ENCODE peak calls at places on chromosome 14, in four cellular contexts. D is glutamatergic neuron, Q is A673, Y is WTC11. C is an unnamed sample.

GRCh38 chr14:88707088-88707487 is 85.7 kb downstream of the EML5 start:
- DNase-seq in Y (no peak), D (no peak), Q (no peak), C (no peak)

GRCh38 chr14:94897092-94897491 is 127.2 kb upstream of the GSC start:
- DNase-seq in Q (peak), Y (no peak), D (no peak), C (no peak)

GRCh38 chr14:94748667-94749347 is 21.1 kb downstream of the GSC start:
- DNase-seq in Q (peak), D (peak), Y (peak), C (no peak)

GRCh38 chr14:91244501-91244901 is at the start of gene GPR68:
- DNase-seq in D (peak), Y (peak), Q (no peak), C (no peak)

GRCh38 chr14:100573757-100574641 is 13.2 kb downstream of the BEGAIN start:
- DNase-seq in Y (no peak), D (no peak), Q (no peak), C (no peak)

GRCh38 chr14:76597387-76597786 is 163.9 kb upstream of the VASH1 start:
- DNase-seq in Q (no peak), Y (no peak), D (no peak), C (no peak)

GRCh38 chr14:66087231-66087630 is 398.9 kb upstream of the CCDC196 start:
- DNase-seq in Q (peak), Y (no peak), D (no peak), C (no peak)

GRCh38 chr14:67900188-67900587 is 80.6 kb downstream of the RAD51B start:
- DNase-seq in Q (peak), Y (no peak), D (no peak), C (no peak)

GRCh38 chr14:52780893-52781292 is 10.5 kb downstream of the GNPNAT1 start:
- DNase-seq in D (no peak), Q (no peak), Y (no peak), C (no peak)

GRCh38 chr14:74326369-74327152 is 21.7 kb upstream of the VRTN start:
- DNase-seq in Q (peak), D (no peak), Y (peak), C (no peak)

GRCh38 chr14:101544550-101544949 is 16.7 kb upstream of the DIO3 start:
- DNase-seq in Q (no peak), Y (no peak), D (no peak), C (no peak)

GRCh38 chr14:77856930-77857329 is 57.0 kb downstream of the ADCK1 start:
- DNase-seq in Q (no peak), D (no peak), Y (no peak), C (no peak)

GRCh38 chr14:65357091-65357490 is 55.4 kb upstream of the FUT8 start:
- DNase-seq in Y (no peak), D (no peak), Q (no peak), C (no peak)

GRCh38 chr14:67694791-67695393 is 672 bp downstream of the RDH11 start:
- DNase-seq in Q (peak), D (peak), Y (peak), C (peak)

GRCh38 chr14:29390046-29390841 is 537.4 kb downstream of the PRKD1 start:
- DNase-seq in D (peak), Y (no peak), Q (no peak), C (no peak)

GRCh38 chr14:102568115-102568614 is 24.3 kb upstream of the RCOR1 start:
- DNase-seq in D (no peak), Q (no peak), Y (peak), C (no peak)

GRCh38 chr14:52873694-52874093 is 77.2 kb downstream of the FERMT2 start:
- DNase-seq in Q (peak), D (no peak), Y (no peak), C (no peak)

GRCh38 chr14:22648506-22648905 is 4.4 kb upstream of the OR6J1 start:
- DNase-seq in Y (no peak), D (no peak), Q (no peak), C (no peak)

GRCh38 chr14:104116544-104117340 is 21.6 kb upstream of the KIF26A start:
- DNase-seq in Y (peak), D (peak), Q (no peak), C (no peak)

GRCh38 chr14:102774391-102775153 is 2.7 kb upstream of the TRAF3 start:
- DNase-seq in Y (peak), D (peak), Q (peak), C (peak)

GRCh38 chr14:101772770-101773169 is 11.3 kb downstream of the PPP2R5C start:
- DNase-seq in D (no peak), Q (no peak), Y (no peak), C (no peak)

GRCh38 chr14:97377550-97377949 is 580.4 kb downstream of the VRK1 start:
- DNase-seq in Y (no peak), D (no peak), Q (no peak), C (no peak)

GRCh38 chr14:81450100-81450531 is 50.0 kb upstream of the STON2 start:
- DNase-seq in Q (no peak), Y (peak), D (peak), C (no peak)

GRCh38 chr14:104770072-104770579 is 17.2 kb downstream of the SIVA1 start:
- DNase-seq in Y (no peak), D (no peak), Q (no peak), C (no peak)

GRCh38 chr14:105467249-105467941 is 7.2 kb upstream of the CRIP2 start:
- DNase-seq in Q (no peak), Y (no peak), D (no peak), C (no peak)

GRCh38 chr14:100281286-100282082 is 24.8 kb downstream of the SLC25A29 start:
- DNase-seq in Y (no peak), D (no peak), Q (no peak), C (no peak)

GRCh38 chr14:71322660-71323250 is 415.5 kb downstream of the PCNX1 start:
- DNase-seq in Q (peak), Y (no peak), D (no peak), C (no peak)

GRCh38 chr14:96096639-96097610 is 57.8 kb downstream of the C14orf132 start:
- DNase-seq in Y (no peak), Q (no peak), D (no peak), C (no peak)

GRCh38 chr14:68780358-68781160 is 12.3 kb downstream of the ZFP36L1 start:
- DNase-seq in Q (no peak), D (peak), Y (no peak), C (no peak)

GRCh38 chr14:84493779-84494178 is 1036.2 kb upstream of the FLRT2 start:
- DNase-seq in Q (peak), Y (peak), D (no peak), C (no peak)

GRCh38 chr14:65356327-65356836 is 56.1 kb upstream of the FUT8 start:
- DNase-seq in Y (no peak), Q (peak), D (no peak), C (no peak)

GRCh38 chr14:80465541-80466220 is 254.4 kb upstream of the DIO2 start:
- DNase-seq in Q (no peak), Y (no peak), D (no peak), C (no peak)

GRCh38 chr14:59566281-59566680 is 10.3 kb downstream of the CCDC175 start:
- DNase-seq in Y (no peak), D (no peak), Q (no peak), C (no peak)

GRCh38 chr14:59566725-59567124 is 9.9 kb downstream of the CCDC175 start:
- DNase-seq in D (no peak), Y (no peak), Q (no peak), C (no peak)

GRCh38 chr14:59565112-59565511 is 11.5 kb downstream of the CCDC175 start:
- DNase-seq in Q (no peak), D (no peak), Y (no peak), C (no peak)

GRCh38 chr14:59564356-59564755 is 12.3 kb downstream of the CCDC175 start:
- DNase-seq in D (no peak), Q (peak), Y (no peak), C (no peak)

DNA sequence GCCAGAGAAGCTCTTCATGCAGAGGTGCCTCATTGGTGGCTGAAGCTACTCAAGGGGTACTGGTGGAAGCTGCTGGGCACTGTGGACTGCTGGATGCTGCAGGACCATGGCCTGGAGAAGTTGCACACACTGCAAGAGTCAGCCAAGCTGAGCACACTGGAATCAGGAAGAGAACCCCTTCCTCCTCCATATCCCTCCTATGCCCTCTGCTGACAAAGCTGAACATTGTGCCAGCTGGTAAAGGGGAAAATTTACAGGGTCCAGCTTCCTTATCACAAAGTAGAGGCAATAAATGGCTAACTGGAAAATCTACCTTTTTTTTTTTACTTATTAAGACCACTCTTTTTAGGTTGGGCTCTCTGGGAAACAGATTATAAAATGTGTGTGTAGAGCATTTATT is 6.5 kb downstream of the CCDC175 start:
- DNase-seq in Y (no peak), Q (peak), D (no peak), C (no peak)
- TF ChIP-seq CTCF in Y (no peak), Q (peak), D (no peak), C (no peak)

GRCh38 chr14:106691601-106692291 is 1165.4 kb downstream of the TMEM121 start:
- DNase-seq in D (no peak), Q (peak), Y (peak), C (no peak)
- TF ChIP-seq CTCF in D (no peak), Q (peak), Y (peak), C (peak)

GRCh38 chr14:49306152-49306751 is 279.9 kb downstream of the RPS29 start:
- DNase-seq in Q (peak), Y (no peak), D (no peak), C (no peak)
- TF ChIP-seq CTCF in Q (peak), Y (no peak), D (peak), C (peak)

GRCh38 chr14:37890095-37890494 is 294.7 kb downstream of the TTC6 start:
- DNase-seq in Y (no peak), D (no peak), Q (peak), C (no peak)
- TF ChIP-seq CTCF in Y (no peak), D (peak), Q (peak), C (no peak)

GRCh38 chr14:24761141-24761540 is 127.2 kb upstream of the GZMB start:
- DNase-seq in Q (no peak), Y (no peak), D (no peak), C (no peak)
- TF ChIP-seq CTCF in Q (no peak), Y (no peak), D (no peak), C (no peak)

C was measured in D721Med.